ENCODE peak calls at places on chromosomes 2 and 18, in ten cellular contexts. K is CD8-positive, alpha-beta T cell; C is activated CD8-positive, alpha-beta memory T cell treated with anti-CD3 and anti-CD28 coated beads, Interleukin-2, amount 50 U/mL, for 48 hours; O is activated T-cell treated with anti-CD3 and anti-CD28 coated beads for 1 hour; V is OCI-M1; D is HEK293T; W is stimulated activated CD8-positive, alpha-beta memory T cell treated with anti-CD3 and anti-CD28 coated beads, Interleukin-4, amount 100 ng/mL, for 1 hour; R is pons; I is skeletal muscle cell; B is T-helper 1 cell. E is an unnamed sample.
A peak's percentile ranks its signal among the peaks of the same experiment; 100 is the strongest.

GRCh38 chr2:30985493-30986292 is 152.5 kb downstream of the GALNT14 start:
- DNase-seq in K (no peak), C (no peak), O (no peak), V (no peak), D (no peak), W (no peak), R (no peak), I (no peak), B (no peak), E (no peak)

GRCh38 chr2:18831916-18832510 is 242.6 kb upstream of the NT5C1B start:
- DNase-seq in K (no peak), C (no peak), O (no peak), V (no peak), D (no peak), W (no peak), R (no peak), I (no peak), B (no peak), E (no peak)

GRCh38 chr2:98514879-98515570 is 70.4 kb downstream of the INPP4A start:
- DNase-seq in K (no peak), C (no peak), O (no peak), V (peak; percentile 64), D (no peak), W (no peak), R (peak; percentile 67), I (no peak), B (no peak), E (no peak)

GRCh38 chr2:234500394-234501006 is 3.6 kb upstream of the ARL4C start:
- DNase-seq in K (peak; percentile 76), C (peak; percentile 76), O (peak; percentile 59), V (peak; percentile 26), D (peak; percentile 21), W (peak; percentile 55), R (peak; percentile 74), I (no peak), B (peak; percentile 72), E (peak; percentile 86)

GRCh38 chr2:222481941-222482340 is 57.6 kb downstream of the SGPP2 start:
- DNase-seq in K (no peak), C (no peak), O (no peak), V (no peak), D (no peak), W (no peak), R (no peak), I (no peak), B (no peak), E (no peak)

GRCh38 chr18:77067315-77068061 is 65.1 kb downstream of the MBP start:
- DNase-seq in K (peak; percentile 73), C (peak; percentile 82), O (peak; percentile 31), V (peak; percentile 86), D (no peak), W (peak; percentile 50), R (no peak), I (peak; percentile 89), B (peak; percentile 26), E (no peak)

GRCh38 chr18:79681484-79682387 is 2.1 kb downstream of the CTDP1 start:
- DNase-seq in K (peak; percentile 56), C (peak; percentile 84), O (no peak), V (no peak), D (no peak), W (no peak), R (no peak), I (no peak), B (peak; percentile 64), E (no peak)

GRCh38 chr2:224973112-224974016 is 68.9 kb downstream of the DOCK10 start:
- DNase-seq in K (peak; percentile 45), C (no peak), O (no peak), V (no peak), D (no peak), W (peak; percentile 4), R (peak; percentile 73), I (no peak), B (no peak), E (no peak)

GRCh38 chr2:198630384-198630783 is 826.0 kb downstream of the PLCL1 start:
- DNase-seq in K (no peak), C (no peak), O (no peak), V (no peak), D (no peak), W (no peak), R (no peak), I (no peak), B (no peak), E (no peak)

GRCh38 chr2:174344716-174345472 is 10.1 kb downstream of the SP9 start:
- DNase-seq in K (no peak), C (no peak), O (no peak), V (peak; percentile 70), D (no peak), W (no peak), R (no peak), I (no peak), B (no peak), E (peak; percentile 53)

GRCh38 chr2:144325086-144325485 is 194.8 kb downstream of the ZEB2 start:
- DNase-seq in K (peak; percentile 53), C (no peak), O (no peak), V (no peak), D (no peak), W (peak; percentile 27), R (no peak), I (no peak), B (no peak), E (no peak)

GRCh38 chr18:4807495-4808293 is 352.6 kb upstream of the DLGAP1 start:
- DNase-seq in K (no peak), C (no peak), O (no peak), V (no peak), D (no peak), W (no peak), R (no peak), I (no peak), B (no peak), E (no peak)

GRCh38 chr2:36704475-36705150 is 8.1 kb downstream of the VIT start:
- DNase-seq in K (no peak), C (no peak), O (no peak), V (no peak), D (no peak), W (no peak), R (no peak), I (no peak), B (no peak), E (no peak)

GRCh38 chr18:11666176-11666575 is 22.9 kb upstream of the GNAL start:
- DNase-seq in K (no peak), C (no peak), O (no peak), V (no peak), D (no peak), W (no peak), R (no peak), I (no peak), B (no peak), E (no peak)

GRCh38 chr2:28356095-28356911 is 36.4 kb upstream of the FOSL2 start:
- DNase-seq in K (no peak), C (no peak), O (no peak), V (peak; percentile 86), D (no peak), W (no peak), R (peak; percentile 63), I (peak; percentile 76), B (no peak), E (no peak)

GRCh38 chr2:21429747-21430146 is 306.0 kb downstream of the TDRD15 start:
- DNase-seq in K (no peak), C (no peak), O (no peak), V (no peak), D (no peak), W (no peak), R (no peak), I (no peak), B (no peak), E (no peak)

GRCh38 chr2:46363535-46364170 is 66.4 kb downstream of the EPAS1 start:
- DNase-seq in K (no peak), C (no peak), O (no peak), V (peak; percentile 52), D (no peak), W (no peak), R (no peak), I (peak; percentile 36), B (no peak), E (no peak)

GRCh38 chr2:42342061-42342794 is 18.8 kb downstream of the COX7A2L start:
- DNase-seq in K (no peak), C (no peak), O (no peak), V (no peak), D (no peak), W (no peak), R (peak; percentile 22), I (peak; percentile 80), B (no peak), E (no peak)

GRCh38 chr2:220847587-220847986 is 724.5 kb downstream of the EPHA4 start:
- DNase-seq in K (no peak), C (no peak), O (no peak), V (no peak), D (no peak), W (no peak), R (no peak), I (peak; percentile 76), B (no peak), E (no peak)

GRCh38 chr2:134498654-134499053 is 220.1 kb downstream of the TMEM163 start:
- DNase-seq in K (no peak), C (no peak), O (no peak), V (no peak), D (no peak), W (no peak), R (no peak), I (no peak), B (no peak), E (no peak)

GRCh38 chr2:68689553-68690537 is 44.8 kb upstream of the ARHGAP25 start:
- DNase-seq in K (no peak), C (no peak), O (no peak), V (peak; percentile 74), D (no peak), W (no peak), R (peak; percentile 68), I (no peak), B (no peak), E (peak; percentile 12)

GRCh38 chr2:46979611-46980010 is 64.0 kb upstream of the MCFD2 start:
- DNase-seq in K (peak; percentile 34), C (peak; percentile 68), O (peak; percentile 9), V (no peak), D (no peak), W (no peak), R (peak; percentile 60), I (no peak), B (no peak), E (no peak)

GRCh38 chr2:13682878-13683277 is 949.6 kb upstream of the LRATD1 start:
- DNase-seq in K (no peak), C (no peak), O (no peak), V (no peak), D (no peak), W (no peak), R (no peak), I (peak; percentile 88), B (no peak), E (no peak)